ENCODE peak calls at places on chromosome 14, in eight cellular contexts. F is iPS DF 6.9; I is CD4-positive, CD25-positive, alpha-beta regulatory T cell; E is cardiac fibroblast; Z is upper lobe of left lung; C is activated T-cell treated with anti-CD3 and anti-CD28 coated beads for 48 hours; K is cardiac septum; W is fibroblast of the aortic adventitia. N is an unnamed sample.

GRCh38 chr14:50407089-50407813 is 10.6 kb upstream of the CDKL1 start:
- DNase-seq in I (no peak), F (no peak), W (peak), E (peak), K (no peak), Z (no peak), C (no peak), N (no peak)

GRCh38 chr14:98173291-98173690 is 1098.7 kb downstream of the BCL11B start:
- DNase-seq in F (no peak), W (no peak), K (no peak), E (no peak), I (peak), Z (peak), C (no peak), N (no peak)

GRCh38 chr14:34785223-34786006 is 71.0 kb upstream of the CFL2 start:
- DNase-seq in F (no peak), I (no peak), E (no peak), Z (no peak), W (no peak), K (no peak), C (no peak), N (no peak)

GRCh38 chr14:61526405-61527312 is 168.7 kb upstream of the HIF1A start:
- DNase-seq in K (no peak), C (no peak), E (peak), W (no peak), F (no peak), Z (peak), I (no peak), N (no peak)

GRCh38 chr14:76564471-76565119 is 188.7 kb downstream of the ESRRB start:
- DNase-seq in F (peak), W (no peak), I (no peak), E (no peak), C (no peak), Z (no peak), K (no peak), N (peak)

GRCh38 chr14:52313493-52313881 is 625 bp upstream of the PTGER2 start:
- DNase-seq in E (no peak), W (peak), K (no peak), Z (no peak), I (no peak), C (no peak), F (no peak), N (no peak)

GRCh38 chr14:93323597-93323992 is 9.2 kb downstream of the BTBD7 start:
- DNase-seq in Z (no peak), C (no peak), F (no peak), W (no peak), I (no peak), K (no peak), E (no peak), N (no peak)

GRCh38 chr14:35402323-35403084 is 2.0 kb downstream of the NFKBIA start:
- DNase-seq in K (no peak), W (peak), C (no peak), Z (no peak), I (no peak), F (no peak), E (no peak), N (no peak)

GRCh38 chr14:84108746-84109457 is 1421.0 kb upstream of the FLRT2 start:
- DNase-seq in Z (no peak), W (no peak), F (no peak), K (no peak), E (no peak), C (no peak), I (no peak), N (no peak)

GRCh38 chr14:96626916-96627315 is 124.7 kb downstream of the PAPOLA start:
- DNase-seq in F (no peak), E (no peak), K (peak), W (no peak), Z (no peak), I (no peak), C (peak), N (no peak)

GRCh38 chr14:74425525-74426201 is 347 bp downstream of the SYNDIG1L start:
- DNase-seq in I (peak), K (no peak), Z (no peak), E (peak), C (peak), W (no peak), F (no peak), N (no peak)

GRCh38 chr14:28023853-28024252 is 742.7 kb upstream of the FOXG1 start:
- DNase-seq in C (no peak), E (no peak), I (no peak), K (no peak), F (no peak), W (no peak), Z (no peak), N (no peak)

GRCh38 chr14:75049136-75049535 is 2.1 kb downstream of the MLH3 start:
- DNase-seq in K (no peak), F (no peak), I (no peak), Z (no peak), E (no peak), C (no peak), W (peak), N (no peak)

GRCh38 chr14:79781882-79782281 is 429.4 kb downstream of the DIO2 start:
- DNase-seq in E (peak), I (no peak), F (no peak), Z (no peak), W (no peak), C (no peak), K (no peak), N (no peak)

GRCh38 chr14:90419200-90419599 is 22.4 kb downstream of the CALM1 start:
- DNase-seq in W (peak), E (peak), I (no peak), K (peak), Z (peak), F (no peak), C (no peak), N (peak)

GRCh38 chr14:51442513-51443175 is 202.6 kb downstream of the TMX1 start:
- DNase-seq in K (no peak), E (peak), Z (no peak), F (no peak), I (no peak), C (no peak), W (peak), N (peak)

GRCh38 chr14:100384819-100385813 is 62.0 kb downstream of the SLC25A47 start:
- DNase-seq in Z (no peak), K (no peak), W (peak), I (no peak), C (no peak), E (peak), F (no peak), N (peak)

GRCh38 chr14:96588410-96589249 is 86.4 kb downstream of the PAPOLA start:
- DNase-seq in F (no peak), Z (peak), I (no peak), E (peak), W (no peak), K (peak), C (no peak), N (no peak)

GRCh38 chr14:68951051-68951797 is 27.9 kb downstream of the ACTN1 start:
- DNase-seq in C (no peak), Z (peak), K (peak), W (peak), I (no peak), E (peak), F (no peak), N (peak)

GRCh38 chr14:64279719-64280668 is 14.2 kb downstream of the ESR2 start:
- DNase-seq in I (no peak), Z (no peak), C (peak), K (no peak), W (peak), E (no peak), F (no peak), N (peak)